ENCODE peak calls at places on chromosomes 13 and 19, in six cellular contexts. N, C, K, D, V and R are unnamed samples.
A peak's percentile ranks its signal among the peaks of the same experiment; 100 is the strongest.

GRCh38 chr13:39073983-39074382 is 35.7 kb downstream of the NHLRC3 start:
- DNase-seq in V (no peak), D (no peak), C (no peak), K (no peak), N (no peak), R (peak; percentile 25)

GRCh38 chr19:32197896-32198882 is 147.2 kb upstream of the ZNF507 start:
- DNase-seq in N (no peak), V (no peak), D (no peak), C (no peak), K (no peak), R (no peak)

GRCh38 chr19:20969498-20969897 is 46.4 kb downstream of the ZNF85 start:
- DNase-seq in K (no peak), N (no peak), D (no peak), V (no peak), C (no peak), R (peak; percentile 15)

GRCh38 chr13:49098771-49099512 is 121.2 kb upstream of the MLNR start:
- DNase-seq in C (no peak), K (no peak), D (no peak), N (no peak), V (no peak), R (peak; percentile 43)

GRCh38 chr13:30124131-30124768 is 183.1 kb downstream of the KATNAL1 start:
- DNase-seq in N (no peak), D (no peak), K (no peak), V (no peak), C (no peak), R (no peak)

GRCh38 chr19:55118401-55118991 is 1.1 kb upstream of the PPP1R12C start:
- DNase-seq in V (peak; percentile 55), D (peak; percentile 88), N (peak; percentile 35), C (peak; percentile 73), K (peak; percentile 64), R (no peak)

GRCh38 chr13:44969858-44970484 is 19.3 kb downstream of the NUFIP1 start:
- DNase-seq in K (no peak), V (peak; percentile 77), C (no peak), N (no peak), D (no peak), R (peak; percentile 51)

GRCh38 chr13:44692173-44692713 is 116.1 kb upstream of the TSC22D1 start:
- DNase-seq in N (no peak), V (no peak), K (no peak), D (no peak), C (no peak), R (no peak)

GRCh38 chr19:50368649-50369570 is 3.5 kb upstream of the NAPSA start:
- DNase-seq in C (peak; percentile 92), K (peak; percentile 87), N (peak; percentile 88), D (peak; percentile 91), V (peak; percentile 87), R (peak; percentile 79)

GRCh38 chr19:10501971-10502523 is 1.1 kb downstream of the KEAP1 start:
- DNase-seq in K (peak; percentile 76), V (peak; percentile 70), C (peak; percentile 86), D (peak; percentile 99), N (peak; percentile 89), R (no peak)

GRCh38 chr13:46761174-46761573 is 35.8 kb downstream of the ESD start:
- DNase-seq in N (no peak), K (no peak), C (no peak), D (no peak), V (no peak), R (peak; percentile 59)
- H3K4me3 ChIP-seq in N (no peak overlapping the region), K (no peak overlapping the region), C (no peak overlapping the region), D (no peak overlapping the region), V (no peak overlapping the region), R (no peak overlapping the region)

GRCh38 chr13:28796938-28797257 is 23.2 kb upstream of the MTUS2 start:
- DNase-seq in N (no peak), V (no peak), C (no peak), D (no peak), K (no peak), R (no peak)
- TF ChIP-seq CTCF in N (no peak), V (no peak), C (no peak), D (no peak), K (no peak), R (no peak)

GRCh38 chr19:46191972-46192371 is 37.6 kb upstream of the IGFL1 start:
- DNase-seq in K (no peak), V (no peak), N (no peak), C (no peak), D (no peak), R (no peak)

GRCh38 chr19:46190489-46190888 is 39.1 kb upstream of the IGFL1 start:
- DNase-seq in N (no peak), K (no peak), C (no peak), V (no peak), D (no peak), R (no peak)

GRCh38 chr19:46191356-46191755 is 38.2 kb upstream of the IGFL1 start:
- DNase-seq in D (no peak), C (no peak), K (no peak), V (no peak), N (no peak), R (no peak)

GRCh38 chr19:46192990-46193650 is 36.4 kb upstream of the IGFL1 start:
- DNase-seq in N (no peak), K (no peak), C (no peak), V (peak; percentile 88), D (peak; percentile 81), R (peak; percentile 82)

DNA sequence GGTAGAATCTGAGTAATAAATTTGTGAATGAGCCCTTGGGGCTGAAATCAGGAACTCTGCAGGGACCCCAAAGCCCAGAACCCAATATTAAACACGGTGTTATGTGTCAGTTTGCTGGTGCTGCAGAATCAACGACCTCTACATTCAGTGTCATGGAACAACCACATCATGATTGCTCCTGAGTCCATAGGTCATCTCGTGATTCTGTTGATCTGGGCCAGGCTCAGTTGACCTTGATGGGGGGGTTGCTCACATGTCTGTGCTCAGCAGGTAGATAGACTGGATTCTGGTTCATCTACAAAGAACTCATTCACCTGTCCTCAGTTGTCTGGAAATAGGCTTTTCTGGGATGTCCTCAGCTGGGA is 39.6 kb upstream of the IGFL1 start:
- DNase-seq in N (no peak), D (peak; percentile 85), V (peak; percentile 65), C (no peak), K (no peak), R (no peak)
- H3K27me3 ChIP-seq in N (peaks cover 53% of the 10 kb centered on the region), D (no peaks in the 10 kb centered on the region), V (no peaks in the 10 kb centered on the region), C (no peaks in the 10 kb centered on the region), K (no peaks in the 10 kb centered on the region), R (peaks cover 30% of the 10 kb centered on the region)

GRCh38 chr19:19386373-19386869 is 19.1 kb upstream of the GATAD2A start:
- DNase-seq in D (no peak), K (no peak), V (no peak), C (no peak), N (peak; percentile 28), R (no peak)

GRCh38 chr19:19387108-19387507 is 18.4 kb upstream of the GATAD2A start:
- DNase-seq in V (no peak), D (no peak), N (no peak), C (no peak), K (no peak), R (no peak)

GRCh38 chr19:19385131-19385899 is 20.2 kb upstream of the GATAD2A start:
- DNase-seq in N (peak; percentile 100), V (peak; percentile 100), K (peak; percentile 100), C (peak; percentile 100), D (peak; percentile 100), R (peak; percentile 98)

GRCh38 chr19:19385900-19386339 is 19.6 kb upstream of the GATAD2A start:
- DNase-seq in D (no peak), V (no peak), N (no peak), C (no peak), K (no peak), R (no peak)

DNA sequence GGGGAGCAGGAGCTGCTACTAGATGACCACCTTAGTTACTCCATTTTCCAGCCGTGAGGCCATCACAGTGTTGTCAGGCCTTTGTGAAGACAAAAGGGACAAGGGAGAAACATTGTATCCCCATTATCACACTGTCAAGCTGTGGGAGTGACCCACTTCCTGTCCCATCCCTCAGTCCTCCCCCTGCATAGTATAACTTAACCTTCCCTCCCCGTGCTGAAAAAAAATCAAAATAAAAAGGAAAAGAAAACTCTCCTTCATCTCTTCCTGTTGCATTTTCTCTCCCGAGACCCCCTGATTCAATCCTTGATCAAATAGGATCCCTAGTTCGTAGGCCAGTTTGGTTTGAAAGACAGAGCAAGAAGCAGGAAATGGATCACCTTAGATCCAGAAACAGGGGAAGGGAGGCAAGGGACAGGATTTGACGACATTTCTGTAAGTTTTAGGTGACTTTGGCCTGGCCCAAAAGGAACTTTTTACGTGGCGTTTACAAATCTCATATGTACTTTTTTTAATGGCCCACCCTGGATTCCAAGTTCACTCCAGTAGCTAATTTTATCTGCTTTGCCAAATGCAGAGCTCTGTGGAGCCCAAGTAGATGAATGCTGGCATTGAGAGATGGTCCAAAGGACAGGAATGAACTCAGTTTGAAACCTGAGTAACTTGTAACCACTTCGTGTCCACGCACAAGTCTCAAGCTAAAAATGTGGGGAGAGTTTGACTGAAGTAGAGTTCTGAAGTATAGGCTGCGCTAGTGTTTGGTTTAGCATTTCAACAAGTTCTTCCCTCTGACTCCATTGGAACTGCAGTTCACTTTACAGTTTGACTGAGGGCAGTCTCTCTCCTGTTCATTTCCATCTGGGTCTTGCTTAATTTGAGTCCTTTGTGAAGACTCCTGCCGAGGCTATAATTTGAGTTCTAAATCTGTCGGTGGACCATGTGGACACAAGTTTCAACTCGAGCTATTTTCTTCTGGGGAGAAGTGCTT is 16.6 kb upstream of the GATAD2A start:
- DNase-seq in N (no peak), K (no peak), D (no peak), V (no peak), C (no peak), R (peak; percentile 47)
- H3K4me3 ChIP-seq in N (no peak overlapping the region), K (no peak overlapping the region), D (no peak overlapping the region), V (no peak overlapping the region), C (peak overlapping the region; percentile 14), R (no peak overlapping the region)

GRCh38 chr13:33057019-33057785 is 41.0 kb downstream of the KL start:
- DNase-seq in C (no peak), V (no peak), N (no peak), D (no peak), K (no peak), R (peak; percentile 7)
- TF ChIP-seq CTCF in C (no peak), V (peak; percentile 25), N (no peak), D (peak; percentile 5), K (no peak), R (peak; percentile 34)

GRCh38 chr19:291561-292280 is 518 bp upstream of the PLPP2 start:
- DNase-seq in V (peak; percentile 41), N (peak; percentile 55), C (no peak), D (no peak), K (no peak), R (no peak)
- H3K27me3 ChIP-seq in V (peaks cover 32% of the 10 kb centered on the region), N (peaks cover 47% of the 10 kb centered on the region), C (peaks cover 22% of the 10 kb centered on the region), D (peaks cover 16% of the 10 kb centered on the region), K (no peaks in the 10 kb centered on the region), R (peaks cover 3% of the 10 kb centered on the region)

DNA sequence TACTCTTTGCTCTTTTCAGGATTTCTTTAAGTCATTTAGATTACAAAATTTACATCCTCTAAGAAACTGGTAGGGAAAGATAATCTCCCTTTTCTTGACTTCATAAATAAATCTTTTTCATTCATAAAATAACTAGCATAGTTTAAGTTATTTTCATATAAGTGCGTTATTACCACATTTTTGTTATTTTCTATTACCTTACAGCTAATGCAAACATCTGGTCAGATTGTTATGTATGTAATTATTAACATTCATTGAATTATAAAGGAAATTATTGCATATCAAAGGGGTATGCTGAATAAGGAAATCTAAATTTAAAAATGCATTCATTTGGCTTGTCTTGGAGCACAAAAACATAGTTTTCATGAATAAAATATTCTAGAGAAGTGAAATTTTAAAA is 55.3 kb upstream of the SLITRK1 start:
- DNase-seq in N (no peak), K (no peak), V (no peak), D (no peak), C (no peak), R (no peak)
- H3K4me3 ChIP-seq in N (no peak overlapping the region), K (no peak overlapping the region), V (no peak overlapping the region), D (no peak overlapping the region), C (no peak overlapping the region), R (no peak overlapping the region)

GRCh38 chr19:2550431-2551171 is 74.7 kb downstream of the GADD45B start:
- DNase-seq in V (no peak), C (no peak), K (no peak), D (no peak), N (no peak), R (no peak)
- TF ChIP-seq CTCF in V (no peak), C (no peak), K (no peak), D (no peak), N (no peak), R (no peak)